ENCODE peak calls at places on chromosomes 13 and 19, in nine cellular contexts. F is H1, D is upper lobe of left lung, T is suprapubic skin, O is HCT116, V is breast epithelium, I is stomach, W is transverse colon, U is esophagus muscularis mucosa. R is an unnamed sample.

GRCh38 chr13:24149306-24150032 is 11.1 kb upstream of the SPATA13 start:
- DNase-seq in V (no peak), T (no peak), F (no peak), D (no peak), O (no peak), W (no peak), U (no peak), I (no peak), R (no peak)

GRCh38 chr19:17469371-17470203 is 737 bp upstream of the SLC27A1 start:
- DNase-seq in V (peak), T (peak), O (peak), D (peak), U (peak), W (peak), F (peak), I (peak), R (peak)

GRCh38 chr13:29210676-29211075 is 384.8 kb downstream of the SLC7A1 start:
- DNase-seq in W (no peak), U (no peak), O (no peak), I (no peak), T (no peak), F (no peak), D (no peak), V (no peak), R (no peak)

GRCh38 chr19:11927227-11927626 is 2.3 kb downstream of the ZNF700 start:
- DNase-seq in V (no peak), O (no peak), D (no peak), U (no peak), I (no peak), T (no peak), F (no peak), W (no peak), R (no peak)

GRCh38 chr13:66068683-66069082 is 1161.5 kb downstream of the PCDH9 start:
- DNase-seq in W (no peak), U (no peak), T (no peak), O (no peak), I (no peak), F (no peak), V (no peak), D (no peak), R (no peak)

GRCh38 chr19:44282846-44283245 is 22.0 kb downstream of the ZNF235 start:
- DNase-seq in T (no peak), U (no peak), W (no peak), F (no peak), V (no peak), O (no peak), I (no peak), D (no peak), R (no peak)

GRCh38 chr19:289651-290538 is 1.3 kb downstream of the PLPP2 start:
- DNase-seq in U (no peak), V (peak), D (peak), W (peak), O (peak), I (peak), F (peak), T (no peak), R (no peak)

GRCh38 chr19:1001538-1002166 is 1.4 kb downstream of the GRIN3B start:
- DNase-seq in D (peak), I (peak), F (no peak), V (no peak), W (peak), T (peak), O (no peak), U (no peak), R (peak)

GRCh38 chr13:46896346-46897138 is at the start of gene HTR2A:
- DNase-seq in F (no peak), O (no peak), D (peak), U (no peak), V (no peak), I (peak), W (no peak), T (no peak), R (no peak)

GRCh38 chr13:42996584-42996983 is 4.5 kb upstream of the EPSTI1 start:
- DNase-seq in W (no peak), D (no peak), I (no peak), U (no peak), V (no peak), T (no peak), F (no peak), O (peak), R (peak)

GRCh38 chr19:42850981-42851717 is 28.4 kb downstream of the PSG1 start:
- DNase-seq in F (no peak), V (no peak), W (peak), D (peak), O (peak), T (peak), I (no peak), U (peak), R (no peak)

GRCh38 chr19:18063463-18063862 is 23.3 kb downstream of the IL12RB1 start:
- DNase-seq in F (no peak), D (no peak), W (no peak), V (no peak), O (no peak), U (no peak), I (no peak), T (no peak), R (no peak)

GRCh38 chr19:19548915-19549537 is 11.0 kb downstream of the CILP2 start:
- DNase-seq in U (no peak), O (no peak), D (no peak), I (no peak), T (no peak), W (no peak), F (no peak), V (no peak), R (peak)

GRCh38 chr19:2575734-2576481 is 100.0 kb downstream of the GADD45B start:
- DNase-seq in D (no peak), V (peak), U (peak), O (no peak), I (peak), T (peak), F (no peak), W (peak), R (no peak)

GRCh38 chr13:37484056-37484455 is 114.5 kb downstream of the POSTN start:
- DNase-seq in F (no peak), T (no peak), D (no peak), W (no peak), O (no peak), U (no peak), I (no peak), V (no peak), R (no peak)

GRCh38 chr19:44637390-44637764 is 6.3 kb upstream of the PVR start:
- DNase-seq in F (no peak), I (no peak), W (no peak), U (no peak), T (no peak), D (no peak), V (no peak), O (no peak), R (no peak)

GRCh38 chr13:101520672-101521071 is 68.2 kb downstream of the ITGBL1 start:
- DNase-seq in W (no peak), I (no peak), D (no peak), U (no peak), O (no peak), T (no peak), F (no peak), V (no peak), R (no peak)

GRCh38 chr13:95643471-95643813 is 1.1 kb downstream of the DZIP1 start:
- DNase-seq in O (no peak), U (no peak), V (no peak), F (no peak), T (no peak), I (no peak), W (no peak), D (no peak), R (no peak)

GRCh38 chr13:110713981-110714797 is 689 bp downstream of the ING1 start:
- DNase-seq in F (no peak), T (peak), O (no peak), D (peak), U (no peak), I (peak), V (peak), W (peak), R (peak)

GRCh38 chr13:45584816-45585215 is 30.7 kb downstream of the ERICH6B start:
- DNase-seq in D (no peak), F (no peak), V (no peak), O (peak), I (no peak), T (no peak), U (no peak), W (no peak), R (no peak)

GRCh38 chr13:67277581-67277980 is 47.4 kb upstream of the PCDH9 start:
- DNase-seq in T (no peak), O (no peak), I (no peak), D (no peak), F (no peak), W (no peak), U (no peak), V (no peak), R (no peak)

GRCh38 chr19:45547211-45547770 is 37.3 kb downstream of the OPA3 start:
- DNase-seq in U (no peak), T (no peak), O (no peak), I (no peak), F (no peak), D (no peak), W (no peak), V (no peak), R (no peak)

GRCh38 chr13:66222926-66223325 is 1007.2 kb downstream of the PCDH9 start:
- DNase-seq in I (no peak), V (no peak), T (no peak), W (no peak), U (no peak), O (no peak), F (no peak), D (no peak), R (peak)

GRCh38 chr13:72390909-72391308 is 336.5 kb downstream of the MZT1 start:
- DNase-seq in O (peak), V (no peak), W (no peak), D (no peak), T (no peak), U (no peak), F (no peak), I (no peak), R (no peak)

GRCh38 chr13:79780240-79780639 is 299.3 kb downstream of the NDFIP2 start:
- DNase-seq in F (no peak), U (no peak), T (no peak), W (no peak), I (no peak), V (no peak), O (no peak), D (no peak), R (no peak)

GRCh38 chr13:80251403-80251802 is 89.5 kb downstream of the SPRY2 start:
- DNase-seq in D (no peak), O (no peak), W (no peak), I (no peak), U (no peak), F (no peak), V (no peak), T (no peak), R (peak)

GRCh38 chr13:20940083-20940482 is 37.5 kb upstream of the XPO4 start:
- DNase-seq in V (no peak), W (no peak), I (no peak), T (no peak), O (no peak), D (no peak), U (no peak), F (no peak), R (no peak)

GRCh38 chr19:47264629-47265028 is 8.3 kb downstream of the CCDC9 start:
- DNase-seq in T (no peak), W (no peak), D (no peak), I (no peak), U (no peak), O (no peak), V (no peak), F (no peak), R (no peak)

GRCh38 chr13:58999851-59000250 is 1163.9 kb downstream of the DIAPH3 start:
- DNase-seq in I (no peak), W (no peak), D (no peak), F (no peak), O (no peak), V (no peak), T (no peak), U (no peak), R (no peak)

GRCh38 chr13:23504188-23504587 is 66.0 kb upstream of the TNFRSF19 start:
- DNase-seq in D (no peak), O (no peak), T (no peak), F (no peak), V (no peak), I (no peak), W (no peak), U (no peak), R (no peak)

GRCh38 chr19:55452381-55453325 is 8.8 kb downstream of the ISOC2 start:
- DNase-seq in V (peak), D (no peak), I (peak), T (no peak), F (no peak), W (peak), O (no peak), U (no peak), R (no peak)

GRCh38 chr19:8608858-8609209 is 1.7 kb downstream of the ADAMTS10 start:
- DNase-seq in U (no peak), T (no peak), O (no peak), W (no peak), F (no peak), I (no peak), V (no peak), D (no peak), R (no peak)

DNA sequence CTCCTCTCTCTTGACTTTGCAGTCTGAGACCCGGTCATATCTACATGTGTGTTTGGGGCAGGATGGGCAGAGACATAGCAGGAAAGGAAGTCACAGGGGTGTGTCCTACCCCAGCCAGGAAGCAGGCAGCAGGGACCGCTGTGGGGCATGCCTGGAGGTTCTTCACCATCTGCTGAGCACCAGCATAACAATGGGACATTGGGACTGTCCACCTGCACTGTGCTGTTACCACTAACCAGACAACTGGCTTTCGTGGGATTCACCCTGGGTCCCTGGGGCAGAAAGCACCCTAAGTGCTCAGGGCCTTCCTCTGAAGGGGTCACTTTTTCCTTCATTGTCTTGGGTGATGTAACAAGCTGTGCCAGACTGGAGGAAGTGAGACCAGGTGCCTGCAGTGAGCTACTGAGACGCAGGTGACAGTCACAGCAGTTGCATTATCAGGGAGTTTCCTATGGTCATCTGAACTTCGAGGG is 2.6 kb upstream of the HAUS5 start:
- DNase-seq in D (no peak), T (no peak), O (no peak), I (no peak), U (no peak), V (no peak), F (no peak), W (no peak), R (peak)
- TF ChIP-seq POLR2AphosphoS5 in D (no peak), T (no peak), O (no peak), I (no peak), U (no peak), V (no peak), F (no peak), W (no peak), R (no peak)

DNA sequence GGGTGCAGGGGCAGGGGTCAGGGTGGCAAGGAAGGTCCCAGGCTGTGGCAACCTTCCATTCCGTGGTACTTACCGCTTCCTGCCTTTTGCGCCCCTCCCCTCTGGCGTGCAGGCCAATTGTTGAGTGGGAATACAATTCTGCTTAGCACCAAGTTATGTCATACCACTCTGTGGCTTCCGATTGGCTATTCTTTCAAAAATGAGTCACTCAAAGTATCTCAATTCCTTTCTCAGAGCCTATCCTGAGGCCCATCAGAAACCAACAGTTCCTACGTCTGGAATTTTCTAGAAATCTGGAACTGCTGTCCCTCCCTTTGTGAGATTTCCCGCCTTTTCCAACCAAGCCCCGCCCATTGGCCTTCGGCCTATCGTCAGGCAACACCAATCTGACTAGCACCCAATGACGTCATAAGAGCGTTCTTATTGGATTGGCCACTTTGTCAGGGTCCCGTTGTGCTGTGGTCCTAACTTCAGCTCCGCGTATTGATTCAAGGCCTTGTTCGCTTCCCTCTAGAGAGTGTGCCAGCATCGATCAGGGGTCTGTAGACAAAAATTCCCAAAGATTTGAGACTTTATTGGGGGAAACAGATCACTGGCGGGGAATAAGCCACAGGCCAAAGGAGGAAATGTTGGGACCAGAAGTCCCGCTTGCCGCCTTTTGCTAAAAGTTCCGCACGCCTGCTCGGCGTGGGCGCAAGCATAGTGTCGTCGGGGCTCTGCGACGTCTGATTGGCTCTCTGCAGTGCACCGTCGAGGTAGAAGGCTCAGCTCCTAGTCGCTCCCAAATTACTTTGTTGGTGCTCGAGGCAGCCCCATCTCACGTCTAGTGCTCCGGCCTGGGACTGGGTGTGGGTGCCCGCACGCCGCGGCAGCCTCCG is 11.7 kb downstream of the NTN5 start:
- DNase-seq in V (no peak), U (peak), D (peak), F (no peak), W (peak), T (peak), O (peak), I (peak), R (peak)
- H3K27ac ChIP-seq in V (peak), U (peak), D (peak), F (no peak), W (peak), T (no peak), O (peak), I (peak), R (peak)

GRCh38 chr13:99527346-99527745 is 26.1 kb downstream of the TM9SF2 start:
- DNase-seq in F (no peak), V (no peak), W (no peak), U (no peak), D (no peak), O (no peak), T (no peak), I (no peak), R (no peak)

GRCh38 chr13:99525967-99526366 is 24.7 kb downstream of the TM9SF2 start:
- DNase-seq in O (no peak), D (no peak), W (no peak), U (no peak), F (no peak), T (no peak), I (no peak), V (no peak), R (no peak)

GRCh38 chr13:99526549-99526948 is 25.3 kb downstream of the TM9SF2 start:
- DNase-seq in D (no peak), U (no peak), F (no peak), V (no peak), I (no peak), T (no peak), O (no peak), W (no peak), R (no peak)

GRCh38 chr13:99522288-99522687 is 21.0 kb downstream of the TM9SF2 start:
- DNase-seq in W (no peak), O (no peak), I (no peak), V (no peak), D (no peak), U (no peak), F (no peak), T (no peak), R (no peak)

DNA sequence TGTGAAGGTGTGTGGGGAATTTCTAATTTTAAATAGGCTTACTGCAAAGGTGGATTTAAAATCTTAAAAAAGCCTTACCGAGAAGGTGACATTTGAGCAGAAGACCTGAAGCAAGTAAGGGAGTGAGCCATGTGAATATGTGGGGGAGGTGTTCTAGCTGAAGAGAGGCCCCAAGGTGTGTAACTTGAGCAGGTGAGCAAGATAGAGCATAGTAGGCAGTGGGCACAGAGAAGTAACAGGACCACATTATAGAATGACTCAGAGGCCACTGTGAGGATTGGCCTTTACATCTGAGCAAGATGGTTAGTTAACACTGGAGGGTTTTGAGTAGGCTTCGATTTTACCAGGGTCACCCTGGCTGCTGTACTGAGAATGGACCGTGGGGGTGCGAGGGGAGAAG is 22.6 kb downstream of the TM9SF2 start:
- DNase-seq in T (no peak), D (no peak), W (no peak), U (no peak), V (no peak), I (no peak), F (no peak), O (no peak), R (no peak)
- TF ChIP-seq POLR2AphosphoS5 in T (no peak), D (no peak), W (no peak), U (no peak), V (no peak), I (no peak), F (no peak), O (no peak), R (no peak)

DNA sequence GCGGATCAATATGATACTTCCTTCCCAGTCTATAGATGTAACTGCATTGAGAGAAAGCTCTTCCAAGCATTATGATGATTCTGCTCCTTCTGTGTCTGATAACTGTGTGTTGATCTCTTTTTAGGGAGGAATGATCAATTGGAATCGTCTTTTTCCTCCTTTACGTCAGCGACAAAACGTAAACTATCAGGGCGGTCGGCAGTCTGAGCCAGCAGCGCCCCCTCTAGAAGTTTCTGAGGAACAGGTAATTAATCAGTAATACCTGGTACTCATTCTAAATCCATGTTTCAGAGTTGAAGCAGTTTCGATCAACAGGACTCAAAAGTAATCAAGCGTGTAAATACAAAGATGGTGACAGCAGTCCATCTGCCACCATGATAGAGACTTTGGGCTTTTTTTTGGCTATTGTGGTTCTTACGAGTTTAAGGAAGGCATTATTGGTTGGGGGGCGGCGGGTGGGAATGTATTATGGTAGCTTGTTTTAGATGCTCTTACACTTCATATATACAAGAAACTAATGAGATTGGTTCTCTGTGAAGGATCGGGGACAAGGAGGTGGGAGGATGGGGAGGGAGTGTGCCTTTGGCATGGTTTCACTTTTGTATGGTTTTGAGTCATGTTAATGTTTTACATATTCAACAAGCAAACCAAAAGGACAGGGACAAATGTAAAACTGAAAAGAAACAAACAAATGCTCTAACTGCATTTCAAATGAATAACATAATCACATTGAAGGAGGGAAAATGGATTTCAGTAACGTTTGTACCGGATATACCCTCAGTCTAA is 60.7 kb upstream of the GPR183 start:
- DNase-seq in U (no peak), D (no peak), T (no peak), O (no peak), F (no peak), V (no peak), W (no peak), I (no peak), R (no peak)
- H3K27ac ChIP-seq in U (no peak), D (no peak), T (no peak), O (no peak), F (no peak), V (no peak), W (peak), I (no peak), R (no peak)

DNA sequence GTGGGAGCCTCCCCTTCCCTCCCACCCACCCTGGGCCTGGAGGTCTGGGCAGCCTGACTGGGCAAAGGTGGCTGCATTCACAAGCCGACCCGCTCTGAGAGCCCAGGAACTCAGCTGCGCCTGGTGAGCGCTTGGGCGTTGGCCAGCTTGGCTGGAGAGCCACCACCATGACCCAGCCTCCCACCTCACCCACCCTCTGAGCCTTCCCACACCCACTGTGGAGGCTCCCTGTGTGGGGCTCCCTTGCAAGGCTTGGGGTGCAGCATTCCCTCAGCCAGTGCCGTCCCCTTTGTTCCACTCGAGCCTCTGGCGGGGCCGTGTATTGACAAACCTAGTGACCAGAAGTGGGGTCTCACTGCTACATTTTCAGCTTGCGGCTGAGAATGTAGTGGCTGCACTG is 15.0 kb upstream of the QTRT1 start:
- DNase-seq in W (no peak), U (no peak), T (no peak), V (no peak), O (no peak), I (no peak), D (no peak), F (no peak), R (no peak)
- TF ChIP-seq POLR2AphosphoS5 in W (no peak), U (no peak), T (no peak), V (no peak), O (no peak), I (no peak), D (no peak), F (no peak), R (no peak)

R was measured in HL-60.